ENCODE peak calls at places on chromosomes 3 and 15, in four cellular contexts. One of them, this sample, is unnamed. For H3K27me3 and H3K4me1, the result is how much of the 10 kb centered on the place peaks cover.

GRCh38 chr3:196055683-196056270 is 26.1 kb downstream of the TFRC start:
- DNase-seq in upper lobe of right lung: peak
- DNase-seq in colonic mucosa: no peak
- DNase-seq in IMR-90: no peak
- DNase-seq in this sample: peak

GRCh38 chr3:30659270-30660127 is 53.1 kb downstream of the TGFBR2 start:
- DNase-seq in upper lobe of right lung: no peak
- DNase-seq in colonic mucosa: no peak
- DNase-seq in IMR-90: peak
- DNase-seq in this sample: no peak

GRCh38 chr3:67947808-67948508 is 293.5 kb upstream of the SUCLG2 start:
- DNase-seq in upper lobe of right lung: no peak
- DNase-seq in colonic mucosa: no peak
- DNase-seq in IMR-90: no peak
- DNase-seq in this sample: peak

GRCh38 chr3:128174645-128175590 is 21.6 kb downstream of the EEFSEC start:
- DNase-seq in upper lobe of right lung: no peak
- DNase-seq in colonic mucosa: no peak
- DNase-seq in IMR-90: no peak
- DNase-seq in this sample: no peak

GRCh38 chr15:80182611-80183210 is 29.9 kb downstream of the FAH start:
- DNase-seq in upper lobe of right lung: no peak
- DNase-seq in colonic mucosa: no peak
- DNase-seq in IMR-90: peak
- DNase-seq in this sample: no peak

GRCh38 chr3:170725285-170725731 is 139.4 kb upstream of the SLC7A14 start:
- DNase-seq in upper lobe of right lung: no peak
- DNase-seq in colonic mucosa: no peak
- DNase-seq in IMR-90: peak
- DNase-seq in this sample: no peak

GRCh38 chr3:38960953-38961622 is 90.7 kb downstream of the SCN11A start:
- DNase-seq in upper lobe of right lung: no peak
- DNase-seq in colonic mucosa: peak
- DNase-seq in IMR-90: peak
- DNase-seq in this sample: peak

GRCh38 chr3:105846809-105847208 is 22.0 kb downstream of the CBLB start:
- DNase-seq in upper lobe of right lung: no peak
- DNase-seq in colonic mucosa: no peak
- DNase-seq in IMR-90: no peak
- DNase-seq in this sample: no peak

GRCh38 chr3:196486263-196486662 is 17.3 kb downstream of the RNF168 start:
- DNase-seq in upper lobe of right lung: no peak
- DNase-seq in colonic mucosa: no peak
- DNase-seq in IMR-90: no peak
- DNase-seq in this sample: no peak

GRCh38 chr15:48966595-48967301 is 3.0 kb upstream of the SHC4 start:
- DNase-seq in upper lobe of right lung: no peak
- DNase-seq in colonic mucosa: no peak
- DNase-seq in IMR-90: peak
- DNase-seq in this sample: no peak

GRCh38 chr3:105965384-105965783 is 96.6 kb upstream of the CBLB start:
- DNase-seq in upper lobe of right lung: no peak
- DNase-seq in colonic mucosa: no peak
- DNase-seq in IMR-90: peak
- DNase-seq in this sample: no peak

GRCh38 chr3:155031191-155031590 is 48.9 kb upstream of the MME start:
- DNase-seq in upper lobe of right lung: no peak
- DNase-seq in colonic mucosa: no peak
- DNase-seq in IMR-90: peak
- DNase-seq in this sample: no peak

GRCh38 chr3:24548278-24548677 is 53.6 kb upstream of the THRB start:
- DNase-seq in upper lobe of right lung: no peak
- DNase-seq in colonic mucosa: no peak
- DNase-seq in IMR-90: no peak
- DNase-seq in this sample: no peak

GRCh38 chr3:59783468-59783988 is 733.7 kb upstream of the CFAP20DC start:
- DNase-seq in upper lobe of right lung: no peak
- DNase-seq in colonic mucosa: no peak
- DNase-seq in IMR-90: no peak
- DNase-seq in this sample: no peak

GRCh38 chr3:22231061-22231460 is 480.1 kb upstream of the ZNF385D start:
- DNase-seq in upper lobe of right lung: no peak
- DNase-seq in colonic mucosa: no peak
- DNase-seq in IMR-90: no peak
- DNase-seq in this sample: no peak

GRCh38 chr3:123085293-123085949 is 18.6 kb downstream of the PDIA5 start:
- DNase-seq in upper lobe of right lung: no peak
- DNase-seq in colonic mucosa: no peak
- DNase-seq in IMR-90: no peak
- DNase-seq in this sample: peak

GRCh38 chr3:192275741-192276355 is 451.5 kb downstream of the FGF12 start:
- DNase-seq in upper lobe of right lung: no peak
- DNase-seq in colonic mucosa: no peak
- DNase-seq in IMR-90: peak
- DNase-seq in this sample: no peak

GRCh38 chr15:80068578-80068977 is 9.1 kb downstream of the ZFAND6 start:
- DNase-seq in upper lobe of right lung: no peak
- DNase-seq in colonic mucosa: no peak
- DNase-seq in IMR-90: peak
- DNase-seq in this sample: no peak

GRCh38 chr3:22700876-22701275 is 502.3 kb upstream of the UBE2E2 start:
- DNase-seq in upper lobe of right lung: no peak
- DNase-seq in colonic mucosa: no peak
- DNase-seq in IMR-90: no peak
- DNase-seq in this sample: no peak

GRCh38 chr3:126551066-126551838 is 7.5 kb downstream of the C3orf22 start:
- DNase-seq in upper lobe of right lung: peak
- DNase-seq in colonic mucosa: peak
- DNase-seq in IMR-90: no peak
- DNase-seq in this sample: peak

GRCh38 chr3:73727854-73728253 is 103.1 kb upstream of the PDZRN3 start:
- DNase-seq in upper lobe of right lung: no peak
- DNase-seq in colonic mucosa: no peak
- DNase-seq in IMR-90: no peak
- DNase-seq in this sample: no peak

GRCh38 chr15:78085928-78086327 is 6.4 kb upstream of the SH2D7 start:
- DNase-seq in upper lobe of right lung: no peak
- DNase-seq in colonic mucosa: no peak
- DNase-seq in IMR-90: peak
- DNase-seq in this sample: no peak

GRCh38 chr3:112128843-112129727 is 4.0 kb downstream of the GCSAM start:
- DNase-seq in upper lobe of right lung: no peak
- DNase-seq in colonic mucosa: no peak
- DNase-seq in IMR-90: peak
- DNase-seq in this sample: peak

GRCh38 chr15:64014995-64015394 is 31.3 kb downstream of the DAPK2 start:
- DNase-seq in upper lobe of right lung: no peak
- DNase-seq in colonic mucosa: no peak
- DNase-seq in IMR-90: no peak
- DNase-seq in this sample: no peak

GRCh38 chr3:117084739-117085270 is 375.2 kb downstream of the TUSC7 start:
- DNase-seq in upper lobe of right lung: no peak
- DNase-seq in colonic mucosa: no peak
- DNase-seq in IMR-90: no peak
- DNase-seq in this sample: no peak

GRCh38 chr3:192092388-192093005 is 631.5 kb downstream of the PYDC2 start:
- DNase-seq in upper lobe of right lung: no peak
- DNase-seq in colonic mucosa: no peak
- DNase-seq in IMR-90: no peak
- DNase-seq in this sample: no peak

GRCh38 chr3:126132751-126133511 is 47.5 kb downstream of the ALDH1L1 start:
- DNase-seq in upper lobe of right lung: peak
- DNase-seq in colonic mucosa: peak
- DNase-seq in IMR-90: peak
- DNase-seq in this sample: peak

GRCh38 chr3:183914856-183915255 is 30.2 kb upstream of the PARL start:
- DNase-seq in upper lobe of right lung: no peak
- DNase-seq in colonic mucosa: no peak
- DNase-seq in IMR-90: no peak
- DNase-seq in this sample: no peak

GRCh38 chr3:175316799-175317198 is 457.7 kb downstream of the NAALADL2 start:
- DNase-seq in upper lobe of right lung: no peak
- DNase-seq in colonic mucosa: no peak
- DNase-seq in IMR-90: no peak
- DNase-seq in this sample: no peak

GRCh38 chr3:127829537-127829936 is 7.2 kb upstream of the MGLL start:
- DNase-seq in upper lobe of right lung: no peak
- DNase-seq in colonic mucosa: no peak
- DNase-seq in IMR-90: no peak
- DNase-seq in this sample: no peak

GRCh38 chr3:168250415-168250861 is 154.7 kb upstream of the GOLIM4 start:
- DNase-seq in upper lobe of right lung: no peak
- DNase-seq in colonic mucosa: no peak
- DNase-seq in IMR-90: peak
- DNase-seq in this sample: no peak
- H3K27me3 ChIP-seq in upper lobe of right lung: under half
- H3K27me3 ChIP-seq in colonic mucosa: under half
- H3K27me3 ChIP-seq in IMR-90: under half
- H3K27me3 ChIP-seq in this sample: under half

DNA sequence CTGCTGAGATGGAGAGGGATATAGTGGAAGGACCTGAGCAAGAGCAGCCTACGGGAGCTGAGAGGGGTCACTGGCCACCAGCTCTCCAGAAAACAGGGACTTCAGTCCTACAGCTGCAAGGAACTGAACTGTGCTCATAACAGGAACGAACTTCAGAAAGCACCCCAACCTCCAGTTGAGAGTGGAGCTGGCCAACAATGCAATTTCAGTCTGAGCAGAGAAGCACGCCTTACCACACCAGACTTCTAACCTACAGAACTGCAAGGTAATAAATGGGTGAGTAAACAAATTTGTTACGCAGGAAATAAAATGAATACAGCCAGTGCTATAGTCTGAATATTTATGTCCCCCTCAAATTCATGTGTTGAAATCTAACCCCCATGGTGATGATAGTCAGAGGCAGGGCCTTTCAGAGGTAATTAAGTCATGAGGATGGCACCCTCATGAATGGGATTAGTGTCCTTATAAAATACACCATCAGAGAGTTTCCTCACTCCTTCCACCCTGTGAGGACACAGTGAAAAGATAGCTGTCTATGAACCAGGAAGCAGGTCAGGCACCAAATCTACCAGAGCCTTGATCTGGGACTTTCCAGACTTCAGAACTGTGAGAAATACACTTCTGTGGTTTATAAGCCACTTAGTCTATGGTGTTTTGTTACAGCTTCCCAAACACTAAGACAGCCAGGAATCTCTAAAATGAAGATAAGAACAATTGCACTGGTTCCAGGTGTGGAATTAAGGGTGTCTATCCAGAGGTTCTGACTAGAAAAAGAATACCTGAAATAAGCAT is 58.6 kb downstream of the SYNM start:
- DNase-seq in upper lobe of right lung: no peak
- DNase-seq in colonic mucosa: no peak
- DNase-seq in IMR-90: peak
- DNase-seq in this sample: no peak
- H3K4me1 ChIP-seq in upper lobe of right lung: under half
- H3K4me1 ChIP-seq in colonic mucosa: under half
- H3K4me1 ChIP-seq in IMR-90: under half
- H3K4me1 ChIP-seq in this sample: under half

GRCh38 chr3:10960264-10960663 is 32.3 kb upstream of the SLC6A1 start:
- DNase-seq in upper lobe of right lung: no peak
- DNase-seq in colonic mucosa: no peak
- DNase-seq in IMR-90: no peak
- DNase-seq in this sample: no peak
- H3K27me3 ChIP-seq in upper lobe of right lung: under half
- H3K27me3 ChIP-seq in colonic mucosa: under half
- H3K27me3 ChIP-seq in IMR-90: under half
- H3K27me3 ChIP-seq in this sample: under half

DNA sequence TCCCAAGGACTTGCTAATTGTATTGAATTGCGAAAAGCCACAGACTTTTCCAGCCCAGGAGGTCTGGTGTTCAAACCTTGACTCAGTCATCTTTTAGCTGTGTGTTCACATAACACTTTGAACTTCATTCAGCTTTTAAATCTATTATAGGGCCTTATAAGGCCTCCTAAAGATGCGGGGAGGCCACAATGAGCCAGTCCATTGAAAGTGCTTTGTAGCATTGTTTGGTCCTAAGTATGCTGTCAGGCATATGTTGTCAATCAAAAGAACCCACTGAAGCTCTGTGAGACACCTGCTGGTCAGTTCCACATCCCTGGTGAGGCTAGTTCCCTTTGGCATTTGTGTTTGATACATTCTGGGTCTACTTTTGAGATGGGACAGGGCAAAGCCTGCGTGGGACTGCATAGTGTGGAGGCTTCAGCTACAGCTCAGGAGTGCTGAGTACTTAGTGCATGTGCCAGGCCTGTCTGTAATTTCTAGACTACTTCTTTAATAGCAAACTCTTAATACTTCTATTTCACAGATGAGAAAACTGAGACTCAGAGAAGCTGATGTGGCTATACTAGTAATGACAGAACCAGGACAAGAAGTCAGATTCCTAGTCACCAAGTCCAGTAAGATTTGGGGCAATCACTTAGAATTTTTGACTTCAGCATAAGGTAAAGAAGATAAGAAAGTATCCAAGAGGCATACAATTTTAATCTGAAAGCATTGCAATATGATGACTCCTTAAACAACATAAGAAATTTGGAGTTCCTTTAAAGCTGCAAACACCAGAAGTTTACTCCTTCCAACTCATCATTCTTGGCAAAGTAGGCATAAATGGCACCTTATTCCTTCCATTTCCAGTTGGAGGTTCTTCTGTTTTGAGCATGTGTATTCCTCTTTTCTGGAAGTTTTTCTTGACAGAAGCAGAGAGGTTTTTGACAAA is 213.0 kb downstream of the PDCD6IP start:
- DNase-seq in upper lobe of right lung: no peak
- DNase-seq in colonic mucosa: no peak
- DNase-seq in IMR-90: peak
- DNase-seq in this sample: no peak
- H3K4me1 ChIP-seq in upper lobe of right lung: under half
- H3K4me1 ChIP-seq in colonic mucosa: under half
- H3K4me1 ChIP-seq in IMR-90: under half
- H3K4me1 ChIP-seq in this sample: under half

This sample was measured in Caco-2.